ENCODE peak calls at places on chromosomes 16 and 17, in five cellular contexts. G is WTC11, Z is A549, U is HepG2, K is GM12878. D is an unnamed sample.

GRCh38 chr16:79580465-79581200 is 19.9 kb downstream of the MAF start:
- DNase-seq in Z (no peak), G (no peak), U (no peak), K (no peak), D (no peak)

GRCh38 chr16:83915491-83915890 is 16.6 kb downstream of the MLYCD start:
- DNase-seq in G (no peak), K (no peak), Z (no peak), U (no peak), D (no peak)

GRCh38 chr16:50448522-50448921 is 79.7 kb upstream of the BRD7 start:
- DNase-seq in Z (no peak), G (peak), K (no peak), U (peak), D (no peak)

GRCh38 chr17:8818047-8818446 is 18.9 kb upstream of the MFSD6L start:
- DNase-seq in U (no peak), G (no peak), K (no peak), Z (no peak), D (no peak)

GRCh38 chr17:1143573-1143972 is 36.2 kb downstream of the ABR start:
- DNase-seq in U (no peak), G (no peak), K (no peak), Z (no peak), D (no peak)

GRCh38 chr16:51151435-51151950 is 423 bp upstream of the SALL1 start:
- DNase-seq in G (peak), Z (no peak), K (no peak), U (peak), D (no peak)

GRCh38 chr17:32976605-32977004 is 15.0 kb upstream of the SPACA3 start:
- DNase-seq in U (no peak), Z (no peak), K (no peak), G (no peak), D (no peak)

GRCh38 chr17:27559996-27560481 is 70.9 kb upstream of the LGALS9 start:
- DNase-seq in U (no peak), K (no peak), Z (no peak), G (no peak), D (no peak)

GRCh38 chr16:17194190-17194780 is 276.5 kb downstream of the XYLT1 start:
- DNase-seq in K (no peak), U (no peak), G (peak), Z (no peak), D (peak)

GRCh38 chr17:61605692-61606091 is 14.7 kb upstream of the NACA2 start:
- DNase-seq in U (no peak), G (no peak), Z (no peak), K (no peak), D (no peak)

GRCh38 chr17:76478730-76479514 is 11.5 kb downstream of the AANAT start:
- DNase-seq in Z (no peak), K (no peak), U (no peak), G (no peak), D (no peak)

GRCh38 chr17:33192961-33193911 is 99.9 kb downstream of the ASIC2 start:
- DNase-seq in K (no peak), Z (no peak), U (no peak), G (peak), D (no peak)

GRCh38 chr17:38476549-38476948 is 48.3 kb downstream of the ARHGAP23 start:
- DNase-seq in K (no peak), U (no peak), G (no peak), Z (no peak), D (no peak)

GRCh38 chr16:69412287-69412686 is 12.1 kb upstream of the CYB5B start:
- DNase-seq in U (no peak), K (no peak), G (no peak), Z (no peak), D (no peak)

GRCh38 chr16:50309527-50310307 is 43.4 kb downstream of the ADCY7 start:
- DNase-seq in K (no peak), G (no peak), Z (no peak), U (peak), D (no peak)

GRCh38 chr16:89982318-89982717 is 33.8 kb downstream of the DEF8 start:
- DNase-seq in Z (no peak), K (no peak), U (no peak), G (no peak), D (no peak)

GRCh38 chr17:32746698-32747097 is 130.2 kb downstream of the MYO1D start:
- DNase-seq in K (no peak), Z (no peak), G (no peak), U (no peak), D (no peak)

GRCh38 chr17:76696763-76697701 is 13.7 kb downstream of the MXRA7 start:
- DNase-seq in G (no peak), U (peak), Z (no peak), K (peak), D (no peak)

GRCh38 chr16:50282010-50282538 is 15.7 kb downstream of the ADCY7 start:
- DNase-seq in U (no peak), K (peak), G (no peak), Z (no peak), D (no peak)

GRCh38 chr17:83006515-83007455 is 72.6 kb upstream of the METRNL start:
- DNase-seq in Z (no peak), U (no peak), G (no peak), K (no peak), D (no peak)

DNA sequence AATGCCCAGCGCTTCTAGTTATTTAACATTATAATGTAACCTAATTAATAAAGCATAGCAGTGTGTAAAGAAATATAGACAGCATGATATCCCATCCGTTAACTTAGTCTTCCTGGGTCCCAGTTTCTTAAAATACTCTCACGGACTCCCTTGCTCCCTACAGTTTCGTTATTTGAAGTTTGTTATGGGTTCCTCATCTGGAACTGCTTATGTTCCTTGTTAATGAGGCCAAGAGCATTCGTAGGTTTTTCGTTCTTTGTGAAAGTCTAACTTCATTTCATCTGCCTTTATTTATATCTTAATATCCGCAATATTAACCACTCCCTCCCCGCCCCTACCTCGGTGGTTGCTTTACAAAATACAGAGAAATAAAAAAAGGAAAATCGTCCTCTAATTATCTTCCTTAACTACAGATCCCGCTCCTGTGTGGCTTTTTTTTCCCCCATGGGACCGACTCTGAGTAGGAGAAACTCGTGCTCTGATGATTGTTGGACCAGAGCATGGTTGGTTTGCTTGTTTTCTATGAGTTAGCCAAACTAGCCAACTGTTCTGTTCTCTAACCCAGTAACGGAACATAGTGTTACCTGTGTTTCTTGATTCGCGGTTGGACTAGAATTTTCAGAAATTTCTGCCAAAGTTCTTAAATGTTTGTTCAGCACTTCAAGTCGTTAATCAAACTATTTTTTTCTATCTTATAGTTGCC is 873 bp downstream of the ADPRM start:
- DNase-seq in Z (peak), G (no peak), U (peak), K (no peak), D (peak)
- TF ChIP-seq ESRRA in Z (no peak), G (no peak), U (no peak), K (no peak), D (no peak)

GRCh38 chr17:65193305-65194293 is 56.4 kb downstream of the RGS9 start:
- DNase-seq in U (no peak), G (no peak), K (no peak), Z (no peak), D (no peak)

GRCh38 chr17:65196617-65197016 is 59.4 kb downstream of the RGS9 start:
- DNase-seq in Z (no peak), K (no peak), G (no peak), U (no peak), D (no peak)

GRCh38 chr17:65198653-65199382 is 61.6 kb downstream of the RGS9 start:
- DNase-seq in Z (peak), G (no peak), K (peak), U (peak), D (peak)

GRCh38 chr17:65194670-65195334 is 57.6 kb downstream of the RGS9 start:
- DNase-seq in U (no peak), Z (no peak), G (peak), K (no peak), D (no peak)

DNA sequence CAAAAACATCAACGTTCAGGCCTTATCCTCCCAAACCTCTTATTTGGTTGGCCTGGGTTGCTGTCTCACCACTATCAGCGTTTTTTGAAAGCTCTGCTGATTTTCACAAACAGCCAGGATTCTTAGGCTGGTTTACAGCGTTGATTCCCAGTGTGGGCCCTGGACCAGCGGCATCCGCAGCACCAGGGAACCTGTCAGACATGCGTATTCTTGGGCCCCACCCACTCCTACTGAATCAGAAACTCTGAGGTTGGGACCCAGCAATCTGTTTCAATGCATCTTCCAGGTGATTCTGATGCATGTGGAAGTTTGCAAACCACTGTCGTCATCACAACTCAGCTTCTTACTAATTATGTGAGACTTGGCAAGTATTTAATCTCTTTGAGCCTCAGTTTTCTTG is 58.5 kb downstream of the RGS9 start:
- DNase-seq in G (no peak), U (no peak), Z (no peak), K (no peak), D (no peak)
- TF ChIP-seq ESRRA in G (no peak), U (no peak), Z (no peak), K (no peak), D (no peak)

GRCh38 chr16:30600929-30601328 is 9.3 kb downstream of the ZNF689 start:
- DNase-seq in K (no peak), G (no peak), Z (no peak), U (no peak), D (no peak)

GRCh38 chr16:30603945-30604315 is 6.3 kb downstream of the ZNF689 start:
- DNase-seq in Z (no peak), U (no peak), K (no peak), G (no peak), D (no peak)

GRCh38 chr16:30604316-30604947 is 5.8 kb downstream of the ZNF689 start:
- DNase-seq in K (no peak), G (no peak), Z (no peak), U (no peak), D (no peak)

GRCh38 chr16:30605148-30605547 is 5.0 kb downstream of the ZNF689 start:
- DNase-seq in U (no peak), K (no peak), Z (no peak), G (no peak), D (no peak)

DNA sequence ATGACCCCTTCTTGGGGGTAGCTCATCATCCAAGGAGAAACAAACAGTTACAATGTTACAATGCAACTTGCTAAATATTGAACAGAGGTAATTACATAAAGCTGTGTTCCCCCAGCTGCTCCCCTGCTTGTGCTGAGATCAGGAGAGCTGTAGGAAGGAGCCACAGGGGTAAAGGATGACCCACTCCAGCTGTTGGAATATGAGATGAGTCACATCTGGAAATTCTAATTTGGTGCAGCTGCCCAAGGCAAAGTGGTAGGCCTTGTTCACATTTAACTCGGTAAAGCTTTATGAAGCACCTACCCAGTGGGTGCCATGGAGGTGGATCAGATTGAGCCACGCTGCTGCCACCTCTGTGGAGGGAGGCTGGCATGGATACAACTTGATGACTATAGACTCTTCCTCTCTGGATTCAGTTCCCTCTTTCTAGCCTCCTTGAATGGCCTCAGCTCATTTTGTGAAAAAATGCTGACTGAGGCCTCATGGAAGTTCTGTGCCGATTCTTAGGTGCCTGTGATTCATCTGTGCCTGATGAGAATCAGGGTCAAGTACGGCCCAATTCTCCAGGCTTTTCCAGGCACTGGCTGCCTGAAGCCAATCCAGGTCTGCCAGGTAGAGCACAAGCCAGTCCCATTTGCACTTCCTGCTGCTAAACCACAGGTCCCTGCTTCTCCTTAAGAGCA is 7.5 kb downstream of the ZNF689 start:
- DNase-seq in U (no peak), Z (no peak), G (no peak), K (no peak), D (no peak)
- TF ChIP-seq ESRRA in U (no peak), Z (no peak), G (no peak), K (no peak), D (no peak)

GRCh38 chr16:24493859-24494258 is 45.5 kb upstream of the RBBP6 start:
- DNase-seq in Z (no peak), G (no peak), K (no peak), U (no peak), D (no peak)

GRCh38 chr16:24491721-24492120 is 47.6 kb upstream of the RBBP6 start:
- DNase-seq in U (no peak), G (no peak), K (no peak), Z (no peak), D (no peak)

GRCh38 chr16:24499193-24499814 is 40.1 kb upstream of the RBBP6 start:
- DNase-seq in G (peak), K (no peak), U (peak), Z (peak), D (peak)

GRCh38 chr16:24497405-24497804 is 42.0 kb upstream of the RBBP6 start:
- DNase-seq in K (no peak), U (no peak), Z (no peak), G (no peak), D (no peak)
- TF ChIP-seq ESRRA in K (no peak), U (no peak), Z (no peak), G (no peak), D (no peak)

GRCh38 chr17:74040291-74040690 is 163.2 kb upstream of the RPL38 start:
- DNase-seq in K (no peak), U (no peak), G (no peak), Z (no peak), D (no peak)

GRCh38 chr17:74040729-74041128 is 162.7 kb upstream of the RPL38 start:
- DNase-seq in K (no peak), Z (no peak), G (no peak), U (no peak), D (no peak)

GRCh38 chr17:74043976-74044375 is 159.5 kb upstream of the RPL38 start:
- DNase-seq in G (no peak), Z (no peak), U (no peak), K (no peak), D (no peak)

GRCh38 chr17:74042241-74042640 is 161.2 kb upstream of the RPL38 start:
- DNase-seq in K (no peak), Z (no peak), U (no peak), G (no peak), D (no peak)

DNA sequence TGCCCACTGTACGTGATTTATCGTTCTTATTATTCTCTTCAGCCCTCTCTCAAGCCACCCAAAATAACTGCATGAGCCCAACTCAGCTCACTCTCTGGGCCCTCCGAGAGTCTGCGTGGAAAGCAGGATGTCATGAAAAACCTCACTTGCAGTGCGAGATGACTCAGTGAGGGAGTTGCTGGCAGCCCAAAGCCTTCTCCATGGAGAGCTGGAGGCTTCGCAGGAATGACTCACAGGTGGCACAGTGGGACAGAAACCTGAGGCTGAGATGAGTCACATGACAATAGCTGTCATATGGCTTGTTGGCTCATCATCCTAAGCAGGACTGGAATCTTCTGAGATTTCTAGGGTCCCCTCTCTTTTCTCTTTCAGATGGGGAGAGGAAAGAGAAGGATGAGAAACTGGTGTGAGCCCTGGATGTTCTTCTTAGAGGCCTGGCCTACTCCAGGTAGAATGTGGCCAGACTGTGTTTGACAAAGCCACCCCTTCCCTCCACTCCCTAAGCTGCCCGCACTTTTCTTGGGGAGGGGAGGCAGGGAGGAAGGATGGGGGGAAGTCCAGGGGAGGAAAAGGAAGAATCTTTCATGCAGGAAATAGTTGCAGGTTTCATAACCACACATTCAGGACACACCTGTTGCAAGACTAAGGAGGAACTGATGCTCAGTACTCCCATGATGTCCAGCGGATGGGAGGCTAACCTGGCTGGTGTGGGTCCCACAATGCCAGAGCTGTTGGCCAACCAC is 160.6 kb upstream of the RPL38 start:
- DNase-seq in G (no peak), U (peak), Z (peak), K (no peak), D (no peak)
- TF ChIP-seq ESRRA in G (no peak), U (no peak), Z (no peak), K (no peak), D (no peak)